ENCODE peak calls at places on chromosomes 13 and 19, in five cellular contexts. G is kidney, P is hepatocyte, O is ascending aorta, J is fibroblast of lung. X is an unnamed sample.

GRCh38 chr19:10045371-10045770 is 32.1 kb downstream of the RDH8 start:
- DNase-seq in G (no peak), P (no peak), J (no peak), O (no peak), X (no peak)

GRCh38 chr13:88068975-88069374 is 397.8 kb downstream of the SLITRK5 start:
- DNase-seq in G (peak; percentile 35), O (no peak), P (peak; percentile 7), J (no peak), X (no peak)

GRCh38 chr19:7294571-7295212 is 478 bp upstream of the INSR start:
- DNase-seq in P (peak; percentile 88), G (peak; percentile 91), O (peak; percentile 89), J (peak; percentile 35), X (peak; percentile 33)

GRCh38 chr19:38003427-38004099 is 96.6 kb downstream of the SIPA1L3 start:
- DNase-seq in O (peak; percentile 82), J (peak; percentile 82), P (peak; percentile 78), G (peak; percentile 90), X (peak; percentile 91)

GRCh38 chr19:44684892-44685847 is 13.8 kb upstream of the CEACAM16 start:
- DNase-seq in G (no peak), O (peak; percentile 69), J (peak; percentile 77), P (peak; percentile 72), X (peak; percentile 41)

GRCh38 chr13:40539954-40540706 is 126.3 kb downstream of the FOXO1 start:
- DNase-seq in J (peak; percentile 82), G (no peak), P (peak; percentile 43), O (no peak), X (peak; percentile 79)

GRCh38 chr19:27752530-27753184 is 1460.3 kb downstream of the UQCRFS1 start:
- DNase-seq in G (no peak), P (no peak), J (no peak), O (peak; percentile 38), X (no peak)

GRCh38 chr19:38759590-38760003 is 13.7 kb downstream of the LGALS7 start:
- DNase-seq in G (no peak), O (no peak), J (no peak), P (peak; percentile 40), X (no peak)

GRCh38 chr19:38190061-38190460 is 34.0 kb downstream of the DPF1 start:
- DNase-seq in P (no peak), O (no peak), G (no peak), J (no peak), X (no peak)

GRCh38 chr19:16496613-16496983 is 404 bp downstream of the C19orf44 start:
- DNase-seq in P (no peak), G (no peak), J (peak; percentile 40), O (peak; percentile 75), X (peak; percentile 32)

GRCh38 chr19:16497042-16497441 is 848 bp downstream of the C19orf44 start:
- DNase-seq in P (no peak), O (no peak), J (no peak), G (no peak), X (no peak)

GRCh38 chr19:16497837-16498236 is 1.6 kb downstream of the C19orf44 start:
- DNase-seq in O (no peak), J (no peak), G (no peak), P (no peak), X (no peak)

GRCh38 chr19:16495982-16496612 is at the start of the genes C19orf44 and CALR3:
- DNase-seq in J (peak; percentile 98), P (peak; percentile 99), O (peak; percentile 100), G (peak; percentile 99), X (peak; percentile 97)
- H3K4me1 ChIP-seq in J (no peaks in the 10 kb centered on the region), P (peaks cover 4% of the 10 kb centered on the region), O (peaks cover 7% of the 10 kb centered on the region), G (no peaks in the 10 kb centered on the region), X (no peaks in the 10 kb centered on the region)

GRCh38 chr19:3282564-3282963 is 58.1 kb downstream of the CELF5 start:
- DNase-seq in J (no peak), P (no peak), O (no peak), G (no peak), X (no peak)

GRCh38 chr19:3285647-3286176 is 61.3 kb downstream of the CELF5 start:
- DNase-seq in P (no peak), J (peak; percentile 35), O (no peak), G (peak; percentile 86), X (no peak)

GRCh38 chr19:3283246-3283751 is 58.8 kb downstream of the CELF5 start:
- DNase-seq in P (no peak), O (no peak), J (no peak), G (no peak), X (no peak)

GRCh38 chr19:3283886-3284657 is 59.6 kb downstream of the CELF5 start:
- DNase-seq in G (no peak), P (no peak), J (no peak), O (no peak), X (no peak)

GRCh38 chr19:3284759-3285646 is 60.5 kb downstream of the CELF5 start:
- DNase-seq in O (no peak), G (peak; percentile 93), J (peak; percentile 47), P (peak; percentile 93), X (peak; percentile 86)
- H3K27ac ChIP-seq in O (no peak overlapping the region), G (no peak overlapping the region), J (no peak overlapping the region), P (peak overlapping the region; percentile 87), X (peak overlapping the region; percentile 49)

GRCh38 chr13:23505007-23505406 is 65.2 kb upstream of the TNFRSF19 start:
- DNase-seq in J (peak; percentile 31), O (no peak), P (no peak), G (no peak), X (no peak)

GRCh38 chr13:23504188-23504587 is 66.0 kb upstream of the TNFRSF19 start:
- DNase-seq in G (no peak), O (no peak), J (no peak), P (no peak), X (no peak)

GRCh38 chr13:23509781-23510543 is 60.2 kb upstream of the TNFRSF19 start:
- DNase-seq in P (no peak), G (no peak), O (no peak), J (peak; percentile 73), X (peak; percentile 83)

GRCh38 chr13:23506821-23507210 is 63.4 kb upstream of the TNFRSF19 start:
- DNase-seq in G (no peak), P (peak; percentile 21), O (no peak), J (peak; percentile 88), X (no peak)

DNA sequence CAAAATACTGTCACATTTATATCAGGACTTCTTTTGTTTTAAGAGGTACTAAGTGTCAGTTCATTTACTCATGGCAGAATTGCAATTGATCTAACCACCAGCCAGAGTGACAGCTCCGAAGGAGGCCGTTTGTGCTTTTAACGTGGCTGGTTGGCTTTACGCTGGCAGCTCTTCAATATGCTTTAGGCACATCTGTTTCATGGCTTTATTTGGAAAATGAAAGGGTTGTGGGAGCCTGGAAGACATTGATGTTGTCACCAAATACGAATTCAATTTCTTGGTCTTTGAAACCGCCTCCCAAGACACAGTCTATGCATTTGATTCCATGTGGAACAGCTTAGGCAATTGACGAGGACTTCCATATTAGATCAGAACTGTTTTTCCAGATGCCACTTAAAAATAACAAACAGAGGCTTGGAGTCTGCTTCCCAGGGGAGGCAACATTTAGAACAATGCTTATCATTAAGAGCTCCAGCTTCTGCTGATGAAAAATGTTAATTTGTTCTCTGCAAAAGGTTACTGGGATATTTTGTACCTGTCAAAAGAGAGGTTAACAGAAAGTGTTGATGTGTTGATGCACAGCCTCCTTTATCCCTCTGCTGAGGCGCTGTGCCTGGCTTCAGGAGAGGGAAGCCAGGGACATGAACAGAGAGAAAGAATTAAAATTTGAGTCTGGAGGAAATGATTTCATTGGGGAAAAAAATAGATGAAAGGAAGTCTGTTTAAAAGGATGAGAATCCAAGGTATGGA is 64.0 kb upstream of the TNFRSF19 start:
- DNase-seq in J (peak; percentile 65), O (no peak), G (no peak), P (no peak), X (no peak)
- H3K4me1 ChIP-seq in J (peaks cover 33% of the 10 kb centered on the region), O (no peaks in the 10 kb centered on the region), G (no peaks in the 10 kb centered on the region), P (peaks cover 12% of the 10 kb centered on the region), X (peaks cover 11% of the 10 kb centered on the region)

DNA sequence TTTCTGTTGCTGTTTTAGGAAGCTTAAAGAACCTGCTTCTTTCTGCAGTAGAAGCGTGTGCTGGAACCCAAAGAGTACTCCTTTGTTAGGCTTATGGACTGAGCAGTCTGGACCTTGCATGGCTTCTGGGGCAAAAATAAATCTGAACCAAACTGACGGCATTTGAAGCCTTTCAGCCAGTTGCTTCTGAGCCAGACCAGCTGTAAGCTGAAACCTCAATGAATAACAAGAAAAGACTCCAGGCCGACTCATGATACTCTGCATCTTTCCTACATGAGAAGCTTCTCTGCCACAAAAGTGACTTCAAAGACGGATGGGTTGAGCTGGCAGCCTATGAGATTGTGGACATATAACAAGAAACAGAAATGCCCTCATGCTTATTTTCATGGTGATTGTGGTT is 103.1 kb downstream of the TNFRSF19 start:
- DNase-seq in P (peak; percentile 49), G (no peak), J (peak; percentile 99), O (no peak), X (peak; percentile 45)
- H3K27ac ChIP-seq in P (peak overlapping the region; percentile 53), G (no peak overlapping the region), J (peak overlapping the region; percentile 83), O (no peak overlapping the region), X (peak overlapping the region; percentile 80)

GRCh38 chr19:4088975-4089374 is 22.3 kb upstream of the ZBTB7A start:
- DNase-seq in P (no peak), O (no peak), J (no peak), G (no peak), X (no peak)
- H3K4me1 ChIP-seq in P (peaks cover 5% of the 10 kb centered on the region), O (no peaks in the 10 kb centered on the region), J (no peaks in the 10 kb centered on the region), G (peaks cover 4% of the 10 kb centered on the region), X (no peaks in the 10 kb centered on the region)

GRCh38 chr19:15871570-15871969 is 26.3 kb downstream of the CYP4F2 start:
- DNase-seq in O (peak; percentile 40), G (no peak), P (no peak), J (no peak), X (no peak)
- H3K27ac ChIP-seq in O (no peak overlapping the region), G (no peak overlapping the region), P (no peak overlapping the region), J (no peak overlapping the region), X (no peak overlapping the region)

DNA sequence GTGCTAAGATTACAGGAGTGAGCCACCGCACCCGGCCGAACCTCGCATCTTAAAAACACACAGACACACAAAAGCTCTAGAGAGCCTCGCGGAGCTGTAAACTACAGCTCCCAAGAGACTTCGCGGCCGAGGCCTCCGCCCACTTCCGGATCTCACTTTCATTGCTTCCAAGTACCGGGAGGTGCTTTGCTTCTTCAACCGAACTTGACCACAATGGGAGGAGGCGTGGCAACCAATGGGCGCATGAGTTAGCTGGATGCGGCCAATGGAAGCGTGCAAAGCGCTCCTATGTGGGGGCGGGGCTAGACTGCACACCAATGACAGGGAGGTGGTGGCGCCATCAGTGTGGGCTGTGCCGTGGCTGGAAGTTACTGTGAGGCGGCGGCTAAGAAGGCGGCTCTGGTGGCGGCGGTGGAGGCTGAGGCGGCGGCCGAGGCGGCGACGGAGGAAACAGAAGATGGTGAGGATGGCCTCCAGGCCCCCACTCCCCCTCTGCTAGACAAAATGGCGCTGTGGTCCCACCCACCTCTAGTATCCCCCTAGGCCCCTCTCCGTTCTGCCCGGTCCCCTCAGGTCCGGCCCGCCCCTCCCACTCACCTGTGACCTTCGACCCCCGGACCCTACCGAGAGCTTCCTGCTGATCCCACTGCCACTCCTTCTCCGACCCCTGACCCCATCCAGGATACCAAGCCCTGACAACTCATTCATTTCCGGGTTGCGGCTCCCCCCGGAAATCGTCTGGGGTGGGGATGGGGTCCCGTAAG is at the start of gene DDA1:
- DNase-seq in O (peak; percentile 100), J (peak; percentile 100), G (peak; percentile 99), P (peak; percentile 100), X (peak; percentile 99)
- H3K4me1 ChIP-seq in O (peaks cover 29% of the 10 kb centered on the region), J (peaks cover 7% of the 10 kb centered on the region), G (peaks cover 6% of the 10 kb centered on the region), P (peaks cover 23% of the 10 kb centered on the region), X (peaks cover 8% of the 10 kb centered on the region)

DNA sequence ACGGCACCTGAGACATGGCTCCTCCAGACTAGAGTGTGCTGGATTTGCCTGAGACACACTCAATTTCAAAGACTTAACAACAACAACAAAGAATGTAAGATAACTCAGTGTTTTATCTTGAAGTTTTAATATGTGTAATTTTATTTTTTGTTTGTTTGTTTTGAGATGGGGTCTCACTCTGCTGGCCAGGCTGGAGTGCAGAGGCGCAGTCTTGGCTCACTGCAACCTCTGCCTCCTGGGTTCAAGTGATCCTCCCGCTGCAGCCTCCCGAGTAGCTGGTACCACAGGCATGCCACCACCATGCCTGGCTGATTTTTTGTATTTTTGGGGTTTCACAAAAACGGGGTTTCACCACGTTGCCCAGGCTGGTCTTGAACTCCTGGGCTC is 131.4 kb upstream of the RNF113B start:
- DNase-seq in J (no peak), O (no peak), G (no peak), P (no peak), X (no peak)
- H3K27ac ChIP-seq in J (no peak overlapping the region), O (no peak overlapping the region), G (peak overlapping the region; percentile 88), P (peak overlapping the region; percentile 82), X (no peak overlapping the region)